ENCODE peak calls at places on chromosomes 6 and 20, in eight cellular contexts. T is thyroid gland, B is prostate gland, S is left lung, L is suprapubic skin, J is neural progenitor cell, O is pancreas, G is ascending aorta. W is an unnamed sample. For H3K4me1, the result is how much of the 10 kb centered on the place peaks cover.

GRCh38 chr20:14790771-14791517 is 453.5 kb upstream of the FLRT3 start:
- DNase-seq in G (no peak), J (peak), B (no peak), L (no peak), O (no peak), S (no peak), T (peak), W (no peak)

GRCh38 chr6:47357827-47358226 is 48.1 kb upstream of the TNFRSF21 start:
- DNase-seq in L (no peak), S (no peak), J (no peak), G (no peak), B (no peak), T (no peak), O (no peak), W (no peak)

GRCh38 chr6:149433901-149434300 is 33.8 kb downstream of the SUMO4 start:
- DNase-seq in S (no peak), G (no peak), O (no peak), T (no peak), B (no peak), J (no peak), L (no peak), W (no peak)

GRCh38 chr6:34190504-34191122 is 44.7 kb upstream of the GRM4 start:
- DNase-seq in G (no peak), S (no peak), B (no peak), L (peak), O (no peak), T (no peak), J (no peak), W (no peak)

GRCh38 chr6:27901801-27902200 is 10.4 kb downstream of the OR2B2 start:
- DNase-seq in J (no peak), T (no peak), O (no peak), L (no peak), S (no peak), G (no peak), B (no peak), W (no peak)

GRCh38 chr6:132934496-132934895 is 120.1 kb downstream of the RPS12 start:
- DNase-seq in J (no peak), G (no peak), O (no peak), B (no peak), T (no peak), L (no peak), S (no peak), W (no peak)

GRCh38 chr20:4401601-4402000 is 320.1 kb upstream of the PRND start:
- DNase-seq in B (no peak), J (no peak), O (no peak), S (no peak), G (no peak), L (no peak), T (no peak), W (no peak)

GRCh38 chr20:535958-536357 is 7.6 kb downstream of the CSNK2A1 start:
- DNase-seq in T (no peak), L (no peak), B (no peak), O (no peak), S (no peak), G (no peak), J (no peak), W (no peak)

GRCh38 chr6:98808522-98809210 is 25.7 kb upstream of the POU3F2 start:
- DNase-seq in B (no peak), T (no peak), G (no peak), J (no peak), L (no peak), O (no peak), S (no peak), W (no peak)

GRCh38 chr6:3566812-3567211 is 110.0 kb upstream of the SLC22A23 start:
- DNase-seq in G (no peak), L (no peak), S (no peak), T (no peak), B (no peak), O (no peak), J (no peak), W (no peak)

GRCh38 chr6:31087494-31088089 is 24.8 kb downstream of the C6orf15 start:
- DNase-seq in O (peak), S (peak), L (peak), B (peak), G (peak), J (peak), T (peak), W (peak)

GRCh38 chr20:9935285-9935684 is 96.4 kb upstream of the PAK5 start:
- DNase-seq in J (no peak), O (no peak), S (no peak), B (no peak), G (no peak), L (no peak), T (no peak), W (no peak)

GRCh38 chr6:22613695-22614094 is 44.3 kb downstream of the HDGFL1 start:
- DNase-seq in T (no peak), O (no peak), S (no peak), G (no peak), L (no peak), J (no peak), B (no peak), W (no peak)

GRCh38 chr20:50285376-50286173 is 94.9 kb downstream of the CEBPB start:
- DNase-seq in S (no peak), G (no peak), T (peak), O (no peak), J (no peak), B (no peak), L (no peak), W (peak)

GRCh38 chr20:63819224-63819917 is 11.7 kb downstream of the ZBTB46 start:
- DNase-seq in J (no peak), B (no peak), L (no peak), S (no peak), O (no peak), G (no peak), T (no peak), W (no peak)

GRCh38 chr6:34519971-34520644 is 36.0 kb downstream of the SPDEF start:
- DNase-seq in T (no peak), J (no peak), O (no peak), S (no peak), B (no peak), G (no peak), L (no peak), W (no peak)

GRCh38 chr20:31669876-31670275 is 32.2 kb downstream of the COX4I2 start:
- DNase-seq in J (peak), S (no peak), T (no peak), L (no peak), B (no peak), O (no peak), G (no peak), W (no peak)
- H3K27ac ChIP-seq in J (no peak), S (peak), T (peak), L (peak), B (peak), O (peak), G (peak), W (peak)

GRCh38 chr6:26092443-26092842 is 5.2 kb downstream of the HFE start:
- DNase-seq in G (no peak), L (no peak), S (no peak), T (no peak), B (no peak), J (no peak), O (no peak), W (no peak)

GRCh38 chr6:26088344-26088743 is 1.1 kb downstream of the HFE start:
- DNase-seq in B (no peak), J (no peak), O (no peak), T (peak), G (no peak), S (no peak), L (no peak), W (no peak)

GRCh38 chr6:26089272-26089671 is 2.0 kb downstream of the HFE start:
- DNase-seq in J (no peak), G (no peak), T (no peak), B (no peak), S (no peak), L (no peak), O (no peak), W (no peak)

GRCh38 chr6:26086214-26086613 is 1.0 kb upstream of the HFE start:
- DNase-seq in J (no peak), O (no peak), S (no peak), L (no peak), T (no peak), B (no peak), G (no peak), W (no peak)

GRCh38 chr6:26087284-26088115 is at the start of gene HFE:
- DNase-seq in O (peak), J (peak), L (peak), T (peak), S (peak), G (no peak), B (peak), W (peak)
- TF ChIP-seq CTCF in O (no peak), J (peak), L (no peak), T (peak), S (no peak), G (no peak), B (no peak), W (no peak)

DNA sequence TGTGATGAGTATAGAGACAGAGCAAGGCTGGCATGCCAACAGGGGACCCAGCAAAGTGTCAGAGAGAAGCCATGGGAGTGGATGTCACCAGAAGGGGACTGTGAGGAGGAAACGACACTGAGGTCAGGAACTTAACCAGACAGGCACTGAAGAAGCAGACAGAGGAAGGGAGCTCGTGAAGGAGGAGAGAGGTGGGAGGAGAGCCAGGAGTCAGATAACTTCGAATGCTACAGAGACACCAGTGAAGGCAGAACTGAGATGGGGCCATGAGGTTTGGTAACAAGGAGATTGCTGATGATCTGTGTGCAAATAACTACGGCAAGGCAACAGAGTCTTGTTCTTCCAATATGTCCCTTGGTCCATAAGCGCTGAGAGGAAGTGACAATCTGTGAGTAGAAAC is 211.1 kb upstream of the FOXA2 start:
- DNase-seq in G (no peak), O (no peak), L (no peak), B (no peak), J (no peak), T (no peak), S (no peak), W (no peak)
- H3K4me1 ChIP-seq in G (under half), O (under half), L (under half), B (under half), J (under half), T (under half), S (under half), W (under half)

DNA sequence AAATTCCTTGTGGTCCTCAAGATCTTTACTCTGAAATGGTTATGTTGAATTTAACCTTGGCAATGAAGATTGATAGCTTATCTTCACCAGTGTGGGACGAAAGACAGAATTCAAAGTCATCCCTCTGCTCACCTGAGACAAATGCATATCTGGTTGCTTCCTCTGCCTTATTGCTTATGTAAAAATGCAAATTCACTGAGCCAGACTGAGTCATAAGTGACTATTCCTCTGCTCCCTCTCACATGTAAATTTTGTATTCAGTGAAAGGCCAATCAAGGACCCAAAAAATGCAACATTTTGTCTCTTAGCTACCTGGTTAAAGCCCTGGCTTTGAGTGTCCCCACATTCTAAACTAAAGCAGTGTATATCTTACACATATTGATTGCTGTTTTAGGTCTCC is 593.1 kb upstream of the GJE1 start:
- DNase-seq in L (no peak), B (no peak), S (no peak), O (no peak), J (no peak), G (no peak), T (no peak), W (no peak)
- H3K27ac ChIP-seq in L (no peak), B (no peak), S (no peak), O (no peak), J (no peak), G (no peak), T (no peak), W (no peak)

DNA sequence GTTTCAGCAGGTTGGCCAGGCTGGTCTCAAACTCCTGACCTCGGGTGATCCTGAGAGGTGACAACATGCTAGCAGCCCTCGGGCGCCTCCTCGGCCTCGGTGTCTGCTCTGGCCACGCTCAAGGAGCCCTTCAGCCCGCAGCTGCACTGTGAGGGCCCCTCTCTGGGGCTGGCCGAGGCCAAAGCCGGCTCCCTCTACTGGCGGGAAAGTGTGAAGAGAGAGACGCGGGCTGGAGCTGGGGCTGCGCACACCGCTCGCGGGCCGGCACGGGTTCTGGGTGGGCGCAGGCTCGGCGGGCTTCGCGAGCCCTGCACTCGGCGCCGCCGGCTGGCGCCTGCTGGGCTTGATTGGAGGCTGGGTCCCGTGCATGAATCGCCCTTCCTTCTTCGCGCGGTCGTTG is 80.8 kb upstream of the RBM24 start:
- DNase-seq in T (no peak), J (peak), L (no peak), B (no peak), S (no peak), O (no peak), G (no peak), W (no peak)
- TF ChIP-seq CTCF in T (no peak), J (peak), L (no peak), B (no peak), S (no peak), O (no peak), G (no peak), W (no peak)

GRCh38 chr20:31974975-31975481 is 7.1 kb downstream of the XKR7 start:
- DNase-seq in O (no peak), T (no peak), B (no peak), J (peak), S (no peak), G (no peak), L (no peak), W (no peak)
- H3K4me1 ChIP-seq in O (under half), T (under half), B (under half), J (under half), S (under half), G (under half), L (under half), W (under half)

DNA sequence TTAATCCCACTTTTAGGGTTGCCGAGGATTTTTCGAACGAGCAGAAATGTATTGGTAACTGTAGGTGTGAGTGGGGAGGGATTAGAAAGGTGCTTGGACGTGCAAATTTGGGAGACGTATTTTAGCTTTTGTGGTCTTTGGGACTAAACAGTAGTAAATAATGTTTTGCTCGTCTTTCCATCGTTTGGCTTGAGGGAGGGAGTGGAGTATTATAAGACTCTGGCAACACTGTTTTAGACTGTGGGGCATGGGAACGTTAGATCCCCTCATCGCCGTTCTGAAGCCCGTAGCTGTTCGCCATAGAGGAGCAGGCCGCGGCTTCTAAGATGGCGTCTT is 2.8 kb downstream of the BRD2 start:
- DNase-seq in B (no peak), T (no peak), G (no peak), J (no peak), S (no peak), L (no peak), O (no peak), W (no peak)
- H3K27ac ChIP-seq in B (peak), T (peak), G (peak), J (peak), S (peak), L (peak), O (peak), W (peak)

DNA sequence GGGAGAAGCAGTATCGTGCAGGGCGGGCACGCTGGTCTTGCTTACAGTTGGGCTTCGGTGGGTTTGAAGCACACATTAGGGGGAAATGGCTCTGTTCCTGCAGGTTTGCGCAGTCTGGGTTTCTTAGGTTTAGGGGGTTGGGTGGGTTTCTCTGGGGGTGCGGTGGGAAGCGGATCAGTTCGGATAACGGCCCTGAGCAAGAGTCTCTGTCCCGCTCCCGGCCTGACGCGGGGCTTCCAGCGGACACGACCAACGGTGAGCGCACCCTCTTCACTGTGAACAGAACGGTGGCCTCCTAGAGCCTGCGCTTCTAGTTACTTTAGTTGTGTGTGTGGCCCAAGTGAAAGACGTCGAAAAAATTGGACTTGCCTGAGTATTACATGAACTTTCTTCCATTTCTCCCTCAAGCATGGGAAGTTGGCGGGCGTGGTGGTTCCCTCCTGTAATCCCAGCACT is 635 bp upstream of the ELOVL2 start:
- DNase-seq in G (no peak), S (no peak), J (no peak), L (no peak), T (no peak), B (no peak), O (no peak), W (no peak)
- TF ChIP-seq CTCF in G (no peak), S (no peak), J (no peak), L (no peak), T (no peak), B (no peak), O (no peak), W (no peak)

DNA sequence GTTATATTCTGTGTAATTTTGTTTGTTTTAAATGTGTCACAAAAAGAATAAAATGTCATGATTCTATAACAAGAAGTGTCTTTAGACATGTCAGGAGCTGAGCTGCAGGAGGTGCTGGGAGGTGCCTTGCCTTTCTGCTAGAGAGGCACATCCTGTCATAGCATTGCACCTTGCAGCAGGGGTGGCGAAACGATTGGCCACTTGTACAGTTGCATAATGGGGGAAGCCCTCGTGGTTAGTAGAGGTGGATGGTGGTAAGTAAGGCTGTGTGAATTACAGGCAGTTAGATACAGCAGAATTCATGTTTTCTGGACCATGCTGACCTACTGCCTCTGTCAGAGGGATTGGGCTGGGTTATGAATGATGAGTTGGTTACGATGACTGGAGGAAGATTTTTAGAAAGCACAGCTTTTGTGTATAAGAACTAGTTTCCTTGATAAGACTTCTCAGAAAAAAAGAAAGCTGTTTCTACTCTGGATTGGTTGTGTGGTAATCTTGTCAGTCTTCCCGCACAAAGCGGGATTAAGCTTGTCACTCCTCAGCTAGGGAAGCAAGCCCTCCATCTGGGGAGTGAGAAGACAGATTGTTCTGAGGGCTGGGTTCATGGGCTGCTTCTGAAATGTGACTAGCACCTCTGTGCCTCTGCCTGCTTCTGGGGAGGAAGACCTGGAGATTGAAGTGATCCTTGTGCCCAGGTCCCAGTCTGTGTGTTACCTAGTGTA is 74.9 kb downstream of the FOXO3 start:
- DNase-seq in J (peak), S (no peak), B (no peak), O (no peak), G (no peak), T (no peak), L (no peak), W (no peak)
- H3K4me1 ChIP-seq in J (under half), S (half or more), B (under half), O (under half), G (under half), T (under half), L (half or more), W (half or more)

W was measured in psoas muscle.